ENCODE peak calls at places on chromosomes 2 and 18, in four cellular contexts. O is C1 segment of cervical spinal cord, W is BE2C, P is GM13976. A is an unnamed sample.

GRCh38 chr2:197707316-197708213 is 2.4 kb downstream of the MARS2 start:
- DNase-seq in P (no peak), W (no peak), O (no peak), A (no peak)

GRCh38 chr2:229575569-229576315 is 138.6 kb downstream of the DNER start:
- DNase-seq in O (no peak), P (no peak), W (no peak), A (no peak)

GRCh38 chr2:127940641-127941040 is 54.9 kb upstream of the AMMECR1L start:
- DNase-seq in P (no peak), O (no peak), W (no peak), A (no peak)

GRCh38 chr2:18841248-18842150 is 252.1 kb upstream of the NT5C1B start:
- DNase-seq in P (no peak), W (no peak), O (no peak), A (no peak)

GRCh38 chr2:27408601-27409320 is 630 bp downstream of the PPM1G start:
- DNase-seq in O (no peak), W (no peak), P (peak), A (no peak)

GRCh38 chr2:105804266-105804665 is 59.6 kb downstream of the NCK2 start:
- DNase-seq in P (no peak), O (no peak), W (no peak), A (no peak)

GRCh38 chr2:31286961-31287550 is 53.1 kb downstream of the EHD3 start:
- DNase-seq in W (no peak), P (no peak), O (no peak), A (no peak)

GRCh38 chr2:3171564-3172264 is 205.9 kb downstream of the EIPR1 start:
- DNase-seq in W (no peak), O (no peak), P (no peak), A (no peak)

GRCh38 chr2:174717273-174717672 is 47.0 kb downstream of the CHRNA1 start:
- DNase-seq in P (no peak), W (no peak), O (no peak), A (no peak)

GRCh38 chr2:69789129-69789528 is 40.3 kb upstream of the GMCL1 start:
- DNase-seq in W (no peak), P (no peak), O (no peak), A (no peak)

GRCh38 chr2:58853420-58853819 is 612.3 kb upstream of the FANCL start:
- DNase-seq in W (no peak), O (no peak), P (no peak), A (no peak)

GRCh38 chr2:29010946-29011649 is 30.0 kb downstream of the TOGARAM2 start:
- DNase-seq in W (no peak), O (no peak), P (no peak), A (no peak)

GRCh38 chr18:22694954-22695353 is 238.2 kb upstream of the RBBP8 start:
- DNase-seq in W (no peak), P (no peak), O (no peak), A (no peak)

GRCh38 chr2:134276381-134277172 is 22.7 kb downstream of the MGAT5 start:
- DNase-seq in O (no peak), P (no peak), W (no peak), A (no peak)

GRCh38 chr2:31187166-31187565 is 30.1 kb downstream of the CAPN14 start:
- DNase-seq in W (no peak), P (no peak), O (no peak), A (no peak)

GRCh38 chr18:22417496-22418188 is at the start of gene CTAGE1:
- DNase-seq in P (no peak), O (no peak), W (no peak), A (no peak)

GRCh38 chr2:69387770-69388481 is 899 bp upstream of the GFPT1 start:
- DNase-seq in O (no peak), P (no peak), W (no peak), A (no peak)

A was measured in activated CD8-positive, alpha-beta memory T cell treated with anti-CD3 and anti-CD28 coated beads for 1 hour.